ENCODE peak calls at places on chromosome 2, in eight cellular contexts. T is chondrocyte, D is activated T-cell treated with anti-CD3 and anti-CD28 coated beads for 24 hours, Y is EL, L is NCI-H1436, O is GM04504, Z is fibroblast of pulmonary artery, C is AG10803. J is an unnamed sample.

GRCh38 chr2:109264595-109265328 is 135.8 kb downstream of the SH3RF3 start:
- DNase-seq in L (no peak), D (no peak), Y (peak; percentile 21), O (no peak), Z (peak; percentile 79), T (no peak), C (peak; percentile 75), J (no peak)

GRCh38 chr2:188022389-188022788 is 269.3 kb upstream of the GULP1 start:
- DNase-seq in T (no peak), C (no peak), Y (no peak), D (no peak), Z (no peak), L (no peak), O (no peak), J (no peak)

GRCh38 chr2:40169430-40169829 is 282.5 kb downstream of the SLC8A1 start:
- DNase-seq in Y (peak; percentile 83), D (no peak), T (no peak), O (no peak), C (no peak), L (no peak), Z (no peak), J (no peak)

GRCh38 chr2:227888289-227888688 is 16.9 kb downstream of the DAW1 start:
- DNase-seq in O (no peak), Z (no peak), C (no peak), L (no peak), Y (no peak), T (no peak), D (no peak), J (no peak)

GRCh38 chr2:196131384-196131861 is 40.0 kb downstream of the STK17B start:
- DNase-seq in T (no peak), O (no peak), D (peak; percentile 57), Y (peak; percentile 41), Z (peak; percentile 49), L (no peak), C (peak; percentile 36), J (no peak)

GRCh38 chr2:183665403-183665802 is 541.2 kb downstream of the NUP35 start:
- DNase-seq in O (no peak), C (no peak), D (no peak), Y (no peak), Z (no peak), T (no peak), L (peak; percentile 93), J (no peak)

GRCh38 chr2:27428978-27429541 is 629 bp downstream of the NRBP1 start:
- DNase-seq in Z (peak; percentile 85), L (peak; percentile 51), Y (peak; percentile 87), T (no peak), D (peak; percentile 61), O (peak; percentile 58), C (peak; percentile 84), J (peak; percentile 40)

GRCh38 chr2:71831208-71831577 is 316.5 kb downstream of the CYP26B1 start:
- DNase-seq in L (no peak), C (peak; percentile 95), O (peak; percentile 89), Y (peak; percentile 96), D (no peak), Z (peak; percentile 61), T (no peak), J (peak; percentile 64)

GRCh38 chr2:63734510-63734909 is 107.2 kb upstream of the UGP2 start:
- DNase-seq in C (peak; percentile 70), Y (no peak), L (no peak), O (no peak), Z (peak; percentile 28), D (no peak), T (no peak), J (no peak)

GRCh38 chr2:178775975-178776374 is 31.2 kb downstream of the TTN start:
- DNase-seq in Y (no peak), Z (no peak), T (no peak), O (no peak), C (no peak), D (no peak), L (no peak), J (no peak)

GRCh38 chr2:15737314-15738224 is 145.9 kb downstream of the DDX1 start:
- DNase-seq in C (no peak), Y (no peak), Z (no peak), L (no peak), T (no peak), D (no peak), O (no peak), J (no peak)

GRCh38 chr2:137964066-137964858 is at the start of gene HNMT:
- DNase-seq in C (peak; percentile 88), O (peak; percentile 58), Z (peak; percentile 86), T (no peak), Y (peak; percentile 61), D (no peak), L (no peak), J (peak; percentile 69)

GRCh38 chr2:129061079-129061785 is 742.6 kb upstream of the HS6ST1 start:
- DNase-seq in Z (peak; percentile 80), T (no peak), L (no peak), C (peak; percentile 13), Y (no peak), D (no peak), O (no peak), J (peak; percentile 7)

GRCh38 chr2:99841749-99842148 is 300.6 kb downstream of the AFF3 start:
- DNase-seq in O (no peak), T (no peak), D (no peak), L (no peak), Z (peak; percentile 45), Y (peak; percentile 84), C (peak; percentile 36), J (no peak)

J was measured in HS-27A.